ENCODE peak calls at places on chromosomes 2 and 18, in four cellular contexts. F is fibroblast of the aortic adventitia, H is Ammon's horn, M is nucleus accumbens. S is an unnamed sample.

GRCh38 chr2:156333951-156334495 is 1.5 kb upstream of the NR4A2 start:
- DNase-seq in M (peak; percentile 67), H (peak; percentile 63), F (no peak), S (peak; percentile 65)

GRCh38 chr2:38685116-38685735 is 19.3 kb downstream of the GALM start:
- DNase-seq in H (no peak), M (no peak), F (peak; percentile 34), S (no peak)

GRCh38 chr2:67828066-67828465 is 234.7 kb downstream of the C1D start:
- DNase-seq in H (no peak), F (no peak), M (no peak), S (no peak)

GRCh38 chr2:127472268-127472667 is 54.0 kb downstream of the IWS1 start:
- DNase-seq in H (no peak), M (no peak), F (no peak), S (no peak)

GRCh38 chr18:36372902-36373301 is 75.4 kb downstream of the FHOD3 start:
- DNase-seq in M (no peak), H (no peak), F (peak; percentile 90), S (no peak)

GRCh38 chr2:102193074-102193473 is 6.3 kb downstream of the IL1RL2 start:
- DNase-seq in H (no peak), F (peak; percentile 32), M (no peak), S (no peak)

GRCh38 chr2:109478906-109479493 is 134.8 kb downstream of the SEPTIN10 start:
- DNase-seq in H (no peak), M (no peak), F (no peak), S (no peak)

GRCh38 chr18:69718912-69719547 is 228.6 kb downstream of the CD226 start:
- DNase-seq in H (no peak), M (no peak), F (no peak), S (no peak)

GRCh38 chr2:27186613-27187345 is 25.1 kb upstream of the ATRAID start:
- DNase-seq in F (no peak), M (no peak), H (no peak), S (no peak)

GRCh38 chr18:73577365-73577764 is 570.3 kb downstream of the FBXO15 start:
- DNase-seq in F (peak; percentile 43), M (no peak), H (no peak), S (no peak)

GRCh38 chr2:144518744-144519596 is 949 bp downstream of the ZEB2 start:
- DNase-seq in M (no peak), F (peak; percentile 39), H (peak; percentile 48), S (no peak)

GRCh38 chr2:100418563-100418962 is 1.1 kb upstream of the CHST10 start:
- DNase-seq in M (no peak), F (no peak), H (no peak), S (no peak)

GRCh38 chr18:64032312-64032711 is 62.4 kb downstream of the SERPINB8 start:
- DNase-seq in H (no peak), F (no peak), M (no peak), S (no peak)

GRCh38 chr18:79973517-79973916 is 9.1 kb downstream of the HSBP1L1 start:
- DNase-seq in H (no peak), M (no peak), F (no peak), S (no peak)

GRCh38 chr2:127485694-127486071 is 40.6 kb downstream of the IWS1 start:
- DNase-seq in H (no peak), F (no peak), M (no peak), S (no peak)

GRCh38 chr2:74379851-74380789 is at the start of gene DCTN1:
- DNase-seq in F (peak; percentile 66), H (peak; percentile 92), M (peak; percentile 47), S (no peak)

GRCh38 chr2:215280326-215280725 is 31.5 kb upstream of the ATIC start:
- DNase-seq in M (no peak), F (no peak), H (no peak), S (no peak)

GRCh38 chr2:226489765-226490164 is 309.9 kb downstream of the IRS1 start:
- DNase-seq in F (peak; percentile 77), H (no peak), M (no peak), S (no peak)

GRCh38 chr2:14492920-14493503 is 139.5 kb upstream of the LRATD1 start:
- DNase-seq in H (no peak), F (peak; percentile 79), M (no peak), S (no peak)

GRCh38 chr2:120238728-120239487 is 13.7 kb upstream of the RALB start:
- DNase-seq in F (peak; percentile 80), M (no peak), H (no peak), S (no peak)

GRCh38 chr18:11909597-11910026 is 1.5 kb upstream of the MPPE1 start:
- DNase-seq in H (no peak), M (no peak), F (peak; percentile 45), S (no peak)

GRCh38 chr2:223055836-223056235 is 3.8 kb downstream of the KCNE4 start:
- DNase-seq in F (peak; percentile 50), H (no peak), M (no peak), S (no peak)

GRCh38 chr2:207993141-207993763 is 32.1 kb downstream of the PLEKHM3 start:
- DNase-seq in H (no peak), F (peak; percentile 56), M (no peak), S (no peak)

GRCh38 chr2:64730551-64731305 is 77.0 kb upstream of the SERTAD2 start:
- DNase-seq in F (peak; percentile 93), H (peak; percentile 89), M (no peak), S (peak; percentile 21)

GRCh38 chr2:121017411-121017810 is 267.6 kb downstream of the TFCP2L1 start:
- DNase-seq in F (no peak), M (no peak), H (no peak), S (no peak)

GRCh38 chr2:221494556-221494955 is 77.5 kb downstream of the EPHA4 start:
- DNase-seq in H (no peak), M (no peak), F (no peak), S (no peak)

GRCh38 chr2:47652041-47652713 is 130.8 kb upstream of the MSH6 start:
- DNase-seq in H (no peak), F (no peak), M (no peak), S (no peak)

GRCh38 chr2:102190425-102191107 is 3.7 kb downstream of the IL1RL2 start:
- DNase-seq in F (no peak), M (no peak), H (no peak), S (no peak)

GRCh38 chr18:45589559-45590041 is 25.7 kb upstream of the SLC14A2 start:
- DNase-seq in F (peak; percentile 95), M (no peak), H (no peak), S (no peak)

GRCh38 chr2:98698896-98699295 is 32.0 kb downstream of the MGAT4A start:
- DNase-seq in H (no peak), F (no peak), M (no peak), S (no peak)

GRCh38 chr2:240999873-241000541 is 1.6 kb downstream of the SNED1 start:
- DNase-seq in M (no peak), F (no peak), H (no peak), S (no peak)

GRCh38 chr2:160221391-160222276 is 21.6 kb upstream of the ITGB6 start:
- DNase-seq in H (no peak), F (peak; percentile 67), M (no peak), S (no peak)